ENCODE peak calls at places on chromosomes 12 and 14, in ten cellular contexts. Q is right lobe of liver; I is heart right ventricle; R is CD4-positive, alpha-beta T cell; P is CD8-positive, alpha-beta T cell; V is fibroblast of lung; X is A549; L is astrocyte; M is RWPE1; B is body of pancreas. G is an unnamed sample.

GRCh38 chr12:49279706-49280159 is 14.9 kb downstream of the TUBA1C start:
- DNase-seq in Q (no peak), I (no peak), R (no peak), P (no peak), V (peak; percentile 62), X (no peak), L (peak; percentile 54), M (no peak), B (no peak), G (no peak)

GRCh38 chr12:12273291-12273957 is 6.6 kb upstream of the LRP6 start:
- DNase-seq in Q (no peak), I (no peak), R (no peak), P (no peak), V (peak; percentile 61), X (no peak), L (peak; percentile 35), M (no peak), B (no peak), G (no peak)

GRCh38 chr14:68975667-68976066 is 3.4 kb downstream of the ACTN1 start:
- DNase-seq in Q (no peak), I (no peak), R (no peak), P (no peak), V (peak; percentile 94), X (no peak), L (peak; percentile 91), M (peak; percentile 59), B (no peak), G (no peak)

GRCh38 chr14:86013663-86014062 is 483.7 kb downstream of the FLRT2 start:
- DNase-seq in Q (no peak), I (no peak), R (no peak), P (no peak), V (no peak), X (no peak), L (no peak), M (no peak), B (no peak), G (no peak)

GRCh38 chr14:23352506-23353432 is at the start of gene SLC22A17:
- DNase-seq in Q (peak; percentile 52), I (peak; percentile 85), R (peak; percentile 57), P (peak; percentile 72), V (peak; percentile 89), X (peak; percentile 60), L (peak; percentile 84), M (peak; percentile 55), B (peak; percentile 78), G (peak; percentile 84)

GRCh38 chr12:37720846-37721245 is 595.7 kb upstream of the ALG10B start:
- DNase-seq in Q (no peak), I (no peak), R (no peak), P (no peak), V (no peak), X (no peak), L (no peak), M (no peak), B (no peak), G (no peak)

GRCh38 chr14:105538481-105539049 is 12.2 kb downstream of the TMEM121 start:
- DNase-seq in Q (no peak), I (no peak), R (no peak), P (no peak), V (no peak), X (no peak), L (no peak), M (no peak), B (no peak), G (no peak)

GRCh38 chr12:81639196-81639595 is 120.0 kb downstream of the PPFIA2 start:
- DNase-seq in Q (no peak), I (no peak), R (no peak), P (no peak), V (peak; percentile 68), X (no peak), L (peak; percentile 63), M (no peak), B (no peak), G (no peak)

GRCh38 chr14:55097894-55098560 is 31.0 kb upstream of the LGALS3 start:
- DNase-seq in Q (peak; percentile 49), I (no peak), R (no peak), P (peak; percentile 22), V (peak; percentile 27), X (no peak), L (no peak), M (no peak), B (peak; percentile 27), G (no peak)

GRCh38 chr14:93430889-93431670 is at the start of gene UNC79:
- DNase-seq in Q (no peak), I (peak; percentile 9), R (no peak), P (no peak), V (peak; percentile 27), X (no peak), L (peak; percentile 6), M (no peak), B (peak; percentile 82), G (peak; percentile 90)

GRCh38 chr14:29712586-29712985 is 215.1 kb downstream of the PRKD1 start:
- DNase-seq in Q (no peak), I (no peak), R (no peak), P (no peak), V (no peak), X (no peak), L (no peak), M (no peak), B (no peak), G (no peak)

GRCh38 chr12:23084236-23084995 is 459.4 kb downstream of the ETNK1 start:
- DNase-seq in Q (no peak), I (no peak), R (no peak), P (no peak), V (peak; percentile 99), X (no peak), L (peak; percentile 99), M (peak; percentile 84), B (no peak), G (no peak)

GRCh38 chr14:104026024-104026423 is 59.5 kb upstream of the ASPG start:
- DNase-seq in Q (no peak), I (no peak), R (no peak), P (no peak), V (no peak), X (no peak), L (no peak), M (no peak), B (no peak), G (no peak)

GRCh38 chr14:90522585-90523191 is 125.9 kb downstream of the CALM1 start:
- DNase-seq in Q (no peak), I (no peak), R (no peak), P (no peak), V (peak; percentile 59), X (no peak), L (peak; percentile 45), M (no peak), B (peak; percentile 69), G (no peak)
- H3K27ac ChIP-seq in Q (no peak overlapping the region), I (peak overlapping the region; percentile 68), R (no peak overlapping the region), P (no peak overlapping the region), V (no peak overlapping the region), X (peak overlapping the region; percentile 60), L (no peak overlapping the region), M (no peak overlapping the region), B (peak overlapping the region; percentile 50), G (no peak overlapping the region)

GRCh38 chr14:57179273-57179672 is 89.4 kb downstream of the EXOC5 start:
- DNase-seq in Q (no peak), I (no peak), R (no peak), P (no peak), V (no peak), X (no peak), L (no peak), M (no peak), B (no peak), G (peak; percentile 11)

GRCh38 chr14:57182760-57183503 is 85.8 kb downstream of the EXOC5 start:
- DNase-seq in Q (no peak), I (no peak), R (no peak), P (no peak), V (no peak), X (no peak), L (no peak), M (peak; percentile 16), B (peak; percentile 6), G (peak; percentile 69)
- TF ChIP-seq CTCF in Q (peak; percentile 37), I (no peak), R (no peak), P (no peak), V (peak; percentile 27), X (peak; percentile 43), L (peak; percentile 18), M (peak; percentile 29), B (no peak), G (peak; percentile 75)

GRCh38 chr14:100140452-100141132 is 18.9 kb downstream of the DEGS2 start:
- DNase-seq in Q (no peak), I (no peak), R (no peak), P (no peak), V (peak; percentile 23), X (no peak), L (peak; percentile 12), M (no peak), B (peak; percentile 42), G (no peak)
- H3K27ac ChIP-seq in Q (no peak overlapping the region), I (peak overlapping the region; percentile 83), R (no peak overlapping the region), P (no peak overlapping the region), V (no peak overlapping the region), X (no peak overlapping the region), L (no peak overlapping the region), M (no peak overlapping the region), B (peak overlapping the region; percentile 72), G (no peak overlapping the region)

GRCh38 chr12:47903927-47904646 is 707 bp downstream of the VDR start:
- DNase-seq in Q (no peak), I (no peak), R (peak; percentile 61), P (peak; percentile 58), V (peak; percentile 89), X (peak; percentile 38), L (peak; percentile 84), M (peak; percentile 63), B (peak; percentile 25), G (no peak)

GRCh38 chr12:47902131-47902639 is 2.6 kb downstream of the VDR start:
- DNase-seq in Q (no peak), I (no peak), R (no peak), P (no peak), V (no peak), X (no peak), L (no peak), M (no peak), B (no peak), G (no peak)

GRCh38 chr12:47905313-47905730 is 528 bp upstream of the VDR start:
- DNase-seq in Q (no peak), I (peak; percentile 34), R (peak; percentile 14), P (peak; percentile 33), V (peak; percentile 21), X (no peak), L (no peak), M (peak; percentile 76), B (peak; percentile 86), G (peak; percentile 78)

GRCh38 chr12:47903151-47903611 is 1.6 kb downstream of the VDR start:
- DNase-seq in Q (no peak), I (no peak), R (no peak), P (no peak), V (peak; percentile 89), X (no peak), L (peak; percentile 87), M (no peak), B (peak; percentile 24), G (no peak)

DNA sequence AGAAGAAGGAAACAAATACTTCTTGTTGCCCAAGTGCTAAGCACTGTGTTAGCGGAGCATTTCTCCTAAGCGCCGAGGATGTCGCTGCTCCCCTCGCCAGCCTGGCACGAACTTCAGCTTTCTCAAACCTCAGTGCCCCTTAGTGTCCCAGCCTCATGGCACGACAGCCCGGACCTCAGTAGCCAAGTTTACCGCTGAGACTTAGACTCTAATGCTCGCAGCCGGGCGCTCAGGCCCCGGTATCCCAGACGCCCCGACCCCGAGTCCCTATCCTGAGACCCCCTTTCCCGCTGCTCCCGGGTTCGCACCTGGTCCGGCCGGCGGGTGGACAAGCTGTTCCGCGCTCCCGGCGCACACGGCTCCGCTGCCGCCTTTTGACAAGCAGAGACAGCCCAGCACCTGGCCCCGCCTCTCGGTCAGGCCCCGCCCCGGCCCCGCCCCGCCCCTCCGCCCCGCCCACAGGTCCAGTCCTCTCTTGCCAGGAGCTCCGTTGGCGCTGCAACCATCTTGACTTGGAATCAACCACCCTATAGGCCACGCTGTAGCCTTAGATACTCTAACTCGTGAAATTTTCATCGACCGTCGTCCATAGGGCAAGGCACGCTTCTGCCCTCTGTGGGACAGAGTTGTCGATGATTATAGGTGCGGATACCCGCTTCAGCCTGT is at the start of gene VDR:
- DNase-seq in Q (peak; percentile 82), I (peak; percentile 45), R (peak; percentile 56), P (peak; percentile 61), V (peak; percentile 63), X (peak; percentile 89), L (peak; percentile 50), M (peak; percentile 93), B (peak; percentile 89), G (peak; percentile 78)
- TF ChIP-seq CTCF in Q (no peak), I (no peak), R (peak; percentile 60), P (no peak), V (peak; percentile 46), X (no peak), L (peak; percentile 3), M (peak; percentile 27), B (peak; percentile 25), G (peak; percentile 24)

G was measured in WERI-Rb-1.